ENCODE peak calls at places on chromosomes 11 and 22, in seven cellular contexts. V is tibial artery; O is Caco-2; L is GM06990; M is CD8-positive, alpha-beta T cell; Z is activated CD8-positive, alpha-beta T cell treated with anti-CD3 and anti-CD28 coated beads for 36 hours; F is IMR-90. E is an unnamed sample.

GRCh38 chr11:4865855-4866254 is 15.8 kb upstream of the OR51T1 start:
- DNase-seq in L (no peak), M (no peak), Z (no peak), V (no peak), O (no peak), F (no peak), E (no peak)

GRCh38 chr11:2173150-2173693 is 1.6 kb upstream of the TH start:
- DNase-seq in F (no peak), Z (peak; percentile 24), L (no peak), M (no peak), O (no peak), V (no peak), E (no peak)

GRCh38 chr11:76491644-76492043 is 46.8 kb downstream of the EMSY start:
- DNase-seq in V (no peak), M (no peak), O (no peak), Z (no peak), F (no peak), L (no peak), E (no peak)

GRCh38 chr11:130449996-130450419 is 1.6 kb downstream of the ADAMTS15 start:
- DNase-seq in O (no peak), F (peak; percentile 82), Z (no peak), L (no peak), V (peak; percentile 90), M (no peak), E (peak; percentile 84)

GRCh38 chr22:31715157-31715778 is 34.7 kb downstream of the PRR14L start:
- DNase-seq in L (no peak), V (no peak), F (no peak), O (no peak), Z (no peak), M (no peak), E (no peak)

GRCh38 chr11:96741068-96741467 is 351.3 kb downstream of the JRKL start:
- DNase-seq in V (no peak), L (no peak), M (no peak), F (peak; percentile 22), O (no peak), Z (no peak), E (no peak)

GRCh38 chr11:36492724-36493304 is 17.3 kb downstream of the TRAF6 start:
- DNase-seq in M (no peak), Z (peak; percentile 45), V (no peak), F (peak; percentile 63), L (no peak), O (peak; percentile 45), E (no peak)

GRCh38 chr22:32469799-32470212 is 4.8 kb upstream of the FBXO7 start:
- DNase-seq in O (no peak), L (no peak), V (no peak), Z (no peak), M (no peak), F (peak; percentile 84), E (peak; percentile 7)

GRCh38 chr11:119373917-119374631 is 7.4 kb downstream of the USP2 start:
- DNase-seq in F (peak; percentile 75), O (peak; percentile 95), V (peak; percentile 70), Z (peak; percentile 56), L (no peak), M (no peak), E (no peak)

GRCh38 chr11:61814242-61814957 is 2.4 kb downstream of the FADS1 start:
- DNase-seq in L (no peak), Z (peak; percentile 60), O (peak; percentile 46), F (no peak), M (no peak), V (peak; percentile 57), E (no peak)

GRCh38 chr11:123251656-123252344 is 56.8 kb upstream of the CLMP start:
- DNase-seq in O (no peak), L (no peak), F (peak; percentile 63), V (peak; percentile 34), Z (no peak), M (no peak), E (no peak)

GRCh38 chr22:39135092-39135896 is 17.2 kb downstream of the CBX7 start:
- DNase-seq in F (no peak), O (peak; percentile 81), L (no peak), Z (peak; percentile 62), V (no peak), M (no peak), E (no peak)

GRCh38 chr11:117480221-117480620 is 152.6 kb downstream of the CEP164 start:
- DNase-seq in Z (no peak), O (no peak), L (no peak), M (no peak), F (no peak), V (no peak), E (no peak)

GRCh38 chr11:117477721-117478120 is 150.1 kb downstream of the CEP164 start:
- DNase-seq in L (no peak), O (no peak), F (no peak), Z (no peak), V (no peak), M (no peak), E (no peak)

GRCh38 chr11:117478926-117479325 is 151.3 kb downstream of the CEP164 start:
- DNase-seq in F (no peak), Z (no peak), M (no peak), O (no peak), L (no peak), V (no peak), E (no peak)

GRCh38 chr11:117478126-117478856 is 150.6 kb downstream of the CEP164 start:
- DNase-seq in M (no peak), O (no peak), L (no peak), F (no peak), Z (no peak), V (no peak), E (no peak)

GRCh38 chr11:117479372-117479771 is 151.7 kb downstream of the CEP164 start:
- DNase-seq in O (peak; percentile 39), Z (peak; percentile 29), L (peak; percentile 66), F (no peak), M (no peak), V (no peak), E (no peak)
- TF ChIP-seq CTCF in O (peak; percentile 29), Z (peak; percentile 24), L (peak; percentile 80), F (no peak), M (no peak), V (no peak), E (no peak)

DNA sequence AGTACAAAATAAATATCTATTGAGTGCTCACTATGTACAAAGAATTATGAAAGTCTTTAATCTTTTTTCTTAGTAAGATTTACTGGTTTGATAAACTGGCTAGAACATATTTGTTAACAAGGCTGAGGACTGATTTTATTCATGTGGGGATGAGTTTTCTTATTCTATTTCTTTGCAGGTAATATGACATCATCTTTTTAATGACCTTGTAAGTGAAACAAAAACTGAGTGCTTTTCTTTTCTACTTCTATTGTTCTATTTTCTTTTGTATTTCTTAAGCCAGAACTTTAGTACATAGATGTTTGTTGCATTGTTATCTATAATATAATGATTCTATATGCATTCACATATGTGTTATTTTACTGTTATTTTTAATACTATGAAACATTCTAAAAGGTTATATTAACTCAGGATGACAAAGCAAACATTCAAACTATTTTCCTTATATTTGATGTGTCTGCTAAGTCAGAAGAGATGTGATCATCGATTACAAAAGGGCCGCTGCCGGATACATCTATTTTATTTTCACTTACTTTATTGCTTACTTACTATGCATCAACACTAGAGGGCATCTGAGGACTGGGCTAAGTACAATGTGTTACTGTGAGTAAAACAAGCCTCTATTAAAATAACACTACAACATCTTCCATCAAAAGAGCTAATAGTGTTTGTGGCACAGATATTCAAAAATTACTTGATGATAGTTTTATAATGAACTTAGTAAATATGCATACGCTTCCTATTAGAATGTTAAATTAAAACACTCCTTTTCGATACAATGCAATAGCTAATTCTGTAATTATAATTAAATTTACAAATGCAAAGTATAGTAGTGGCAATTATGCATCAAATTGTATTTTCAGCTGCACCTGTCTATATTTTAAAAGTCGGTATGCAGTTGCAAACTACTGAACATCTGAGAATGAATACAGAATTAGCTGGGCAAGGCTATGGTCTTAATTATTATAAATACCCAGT is 110.8 kb upstream of the ARHGAP42 start:
- DNase-seq in M (no peak), Z (peak; percentile 15), L (peak; percentile 7), V (no peak), F (peak; percentile 73), O (peak; percentile 64), E (no peak)
- TF ChIP-seq CTCF in M (no peak), Z (peak; percentile 64), L (peak; percentile 62), V (peak; percentile 81), F (peak; percentile 93), O (peak; percentile 93), E (peak; percentile 77)

DNA sequence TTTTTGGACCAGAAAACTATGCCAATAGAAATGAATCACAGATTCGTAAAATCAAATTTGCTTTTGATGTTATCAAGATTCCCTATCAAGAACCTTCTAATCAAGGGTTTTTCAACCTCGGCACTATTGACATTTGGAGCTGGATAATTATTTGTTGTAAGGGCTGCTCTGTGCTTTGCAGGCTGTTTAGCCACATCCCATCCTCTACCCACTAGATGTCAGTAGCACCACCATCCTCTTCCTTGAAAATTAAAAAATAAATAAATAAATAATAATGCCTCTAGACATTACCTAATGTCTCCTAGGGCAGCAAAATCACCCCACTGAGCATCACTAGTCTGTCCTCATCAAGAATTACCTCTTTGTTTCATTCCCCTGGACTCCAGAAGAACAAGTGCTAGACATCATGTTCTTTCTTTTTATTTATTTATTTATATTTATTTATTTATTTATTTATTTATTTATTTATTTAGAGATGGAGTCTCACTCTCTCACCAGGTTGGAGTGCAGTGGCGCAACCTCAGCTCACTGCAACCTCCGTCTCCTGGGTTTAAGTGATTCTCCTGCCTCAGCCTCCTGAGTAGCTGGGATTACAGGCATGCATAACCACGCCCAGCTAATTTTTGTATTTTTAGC is 744.7 kb downstream of the KCNA4 start:
- DNase-seq in F (peak; percentile 55), L (no peak), M (no peak), V (no peak), O (peak; percentile 15), Z (no peak), E (no peak)
- TF ChIP-seq CTCF in F (peak; percentile 58), L (no peak), M (no peak), V (no peak), O (peak; percentile 25), Z (no peak), E (peak; percentile 43)

DNA sequence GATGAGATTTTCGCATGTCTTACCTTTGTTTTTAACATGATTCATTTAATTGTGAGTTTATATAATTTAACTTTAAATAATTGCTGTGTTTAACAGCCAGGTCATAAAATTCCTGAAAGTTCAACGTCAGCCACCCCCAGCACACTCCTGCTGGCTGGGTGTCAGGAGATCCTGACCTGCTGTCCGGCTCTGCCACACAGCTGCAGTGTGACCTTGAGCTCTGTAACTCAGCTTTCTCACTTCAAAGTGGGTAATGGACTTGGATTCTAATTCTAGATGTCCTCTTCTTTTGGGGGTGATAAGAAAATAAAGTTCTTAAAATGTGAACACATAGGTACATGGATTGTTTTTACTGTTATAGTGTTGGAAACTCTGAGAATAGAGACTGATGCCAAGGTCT is 10.9 kb downstream of the VPS26B start:
- DNase-seq in Z (no peak), V (no peak), L (no peak), M (no peak), O (no peak), F (no peak), E (no peak)
- TF ChIP-seq CTCF in Z (no peak), V (no peak), L (no peak), M (no peak), O (no peak), F (no peak), E (no peak)

E was measured in AG09319.